ENCODE peak calls at places on chromosomes 3 and 15, in six cellular contexts. P, Q, R, Z, I and X are unnamed samples.

GRCh38 chr15:100765458-100766224 is 114.0 kb upstream of the ALDH1A3 start:
- DNase-seq in P (no peak), Q (no peak), R (peak), Z (no peak), I (no peak), X (no peak)

GRCh38 chr3:126715432-126715831 is 11.4 kb downstream of the CHCHD6 start:
- DNase-seq in P (no peak), Q (no peak), R (no peak), Z (no peak), I (no peak), X (no peak)

GRCh38 chr3:38519651-38520050 is 23.5 kb downstream of the EXOG start:
- DNase-seq in P (no peak), Q (no peak), R (no peak), Z (no peak), I (no peak), X (peak)

GRCh38 chr3:5068531-5068930 is 53.6 kb upstream of the ARL8B start:
- DNase-seq in P (no peak), Q (no peak), R (no peak), Z (no peak), I (no peak), X (no peak)

GRCh38 chr15:74317820-74318375 is 49.5 kb downstream of the CYP11A1 start:
- DNase-seq in P (peak), Q (peak), R (peak), Z (peak), I (peak), X (peak)

GRCh38 chr3:32571192-32571485 is 481 bp upstream of the DYNC1LI1 start:
- DNase-seq in P (no peak), Q (no peak), R (no peak), Z (no peak), I (no peak), X (no peak)

GRCh38 chr15:58346361-58346760 is 85.4 kb upstream of the LIPC start:
- DNase-seq in P (peak), Q (no peak), R (no peak), Z (no peak), I (peak), X (no peak)

GRCh38 chr15:25883860-25884259 is 20.7 kb upstream of the ATP10A start:
- DNase-seq in P (peak), Q (peak), R (no peak), Z (no peak), I (peak), X (peak)

GRCh38 chr15:74422723-74423442 is 10.9 kb downstream of the SEMA7A start:
- DNase-seq in P (peak), Q (peak), R (no peak), Z (no peak), I (peak), X (peak)

GRCh38 chr15:25795712-25796111 is 67.4 kb downstream of the ATP10A start:
- DNase-seq in P (no peak), Q (no peak), R (peak), Z (no peak), I (no peak), X (no peak)

DNA sequence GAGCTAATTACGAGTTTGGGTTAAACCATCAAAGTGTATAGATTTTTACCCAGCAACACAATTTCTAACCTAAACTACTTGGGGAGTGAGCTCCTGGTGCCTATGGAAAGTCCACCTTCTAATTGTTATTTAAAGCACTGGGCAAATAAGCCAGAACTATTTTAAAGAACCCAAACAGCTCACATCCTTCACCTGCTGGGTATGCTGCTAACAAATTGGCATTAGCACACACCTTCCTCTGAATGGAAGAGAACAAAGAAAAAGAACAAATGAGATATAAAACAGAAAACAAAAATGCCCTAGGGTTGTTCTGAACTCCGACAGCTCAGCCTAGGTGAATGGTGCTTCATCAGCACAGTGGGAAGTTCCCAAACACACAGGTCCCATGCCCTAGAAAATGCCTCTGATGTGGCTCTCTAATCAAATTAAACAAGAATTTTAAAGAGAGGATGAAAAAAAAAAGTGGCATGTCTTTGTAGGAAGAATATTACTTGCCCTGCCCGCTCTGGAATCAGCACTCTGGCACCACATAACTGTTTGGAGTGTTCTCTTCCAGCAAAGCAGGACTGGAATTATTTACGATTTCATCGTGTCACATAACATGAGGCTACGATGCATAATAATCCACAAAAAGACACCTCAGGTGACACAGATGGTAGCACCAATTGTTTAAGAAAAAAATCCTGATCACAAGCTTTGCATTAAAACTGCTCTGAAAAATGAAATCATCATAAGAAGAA is 334.4 kb downstream of the GBE1 start:
- DNase-seq in P (no peak), Q (no peak), R (no peak), Z (no peak), I (no peak), X (no peak)
- H3K4me3 ChIP-seq in P (no peak), Q (no peak), R (no peak), Z (no peak), I (no peak), X (no peak)

GRCh38 chr3:142990706-142991105 is 10.7 kb upstream of the U2SURP start:
- DNase-seq in P (no peak), Q (no peak), R (no peak), Z (no peak), I (no peak), X (no peak)

GRCh38 chr3:142998439-142998838 is 2.9 kb upstream of the U2SURP start:
- DNase-seq in P (no peak), Q (no peak), R (no peak), Z (no peak), I (peak), X (no peak)

GRCh38 chr3:142997330-142997729 is 4.0 kb upstream of the U2SURP start:
- DNase-seq in P (peak), Q (no peak), R (no peak), Z (no peak), I (no peak), X (no peak)

GRCh38 chr3:142992323-142992722 is 9.0 kb upstream of the U2SURP start:
- DNase-seq in P (no peak), Q (no peak), R (no peak), Z (no peak), I (no peak), X (no peak)

GRCh38 chr3:142993958-142994442 is 7.4 kb upstream of the U2SURP start:
- DNase-seq in P (peak), Q (peak), R (no peak), Z (peak), I (peak), X (peak)
- TF ChIP-seq CTCF in P (peak), Q (peak), R (peak), Z (peak), I (peak), X (peak)

GRCh38 chr3:108546692-108547091 is 36.3 kb upstream of the MYH15 start:
- DNase-seq in P (no peak), Q (no peak), R (no peak), Z (no peak), I (no peak), X (no peak)

GRCh38 chr3:108548304-108548703 is 37.9 kb upstream of the MYH15 start:
- DNase-seq in P (peak), Q (no peak), R (no peak), Z (no peak), I (peak), X (no peak)

GRCh38 chr3:108548886-108549285 is 38.5 kb upstream of the MYH15 start:
- DNase-seq in P (no peak), Q (no peak), R (no peak), Z (no peak), I (no peak), X (no peak)

GRCh38 chr3:108546249-108546648 is 35.9 kb upstream of the MYH15 start:
- DNase-seq in P (peak), Q (no peak), R (no peak), Z (no peak), I (peak), X (peak)
- H3K4me3 ChIP-seq in P (peak), Q (no peak), R (peak), Z (no peak), I (no peak), X (no peak)

GRCh38 chr3:1251282-1252060 is 158.6 kb downstream of the CNTN6 start:
- DNase-seq in P (no peak), Q (peak), R (no peak), Z (no peak), I (no peak), X (peak)
- TF ChIP-seq CTCF in P (no peak), Q (peak), R (no peak), Z (no peak), I (no peak), X (peak)

GRCh38 chr3:197308591-197308990 is 10.2 kb upstream of the DLG1 start:
- DNase-seq in P (peak), Q (no peak), R (no peak), Z (no peak), I (peak), X (peak)
- H3K4me3 ChIP-seq in P (no peak), Q (no peak), R (no peak), Z (no peak), I (no peak), X (no peak)

DNA sequence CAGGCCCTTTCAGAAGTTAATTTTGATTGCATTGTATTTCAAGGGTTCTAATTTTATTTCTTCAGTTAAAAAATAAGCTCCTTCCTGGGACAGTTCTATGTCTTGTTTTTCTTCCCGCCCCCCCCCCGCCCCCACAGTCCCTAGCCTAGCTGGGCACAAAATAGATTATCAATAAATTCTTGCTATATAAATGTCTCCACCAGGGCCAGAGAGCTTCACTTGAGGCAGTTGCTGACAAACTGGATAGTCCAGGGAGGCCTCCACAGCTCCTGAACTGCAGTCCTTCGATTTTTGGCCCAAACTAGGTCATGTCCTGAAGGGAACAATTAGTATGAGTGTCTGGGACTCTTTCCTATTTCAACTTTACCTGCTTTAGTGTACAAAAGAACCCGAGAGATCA is 9.9 kb upstream of the CSPG5 start:
- DNase-seq in P (no peak), Q (no peak), R (no peak), Z (no peak), I (no peak), X (no peak)
- TF ChIP-seq CTCF in P (no peak), Q (no peak), R (no peak), Z (no peak), I (no peak), X (no peak)

GRCh38 chr3:10993729-10994065 is 1.1 kb downstream of the SLC6A1 start:
- DNase-seq in P (no peak), Q (no peak), R (no peak), Z (no peak), I (no peak), X (no peak)
- H3K4me3 ChIP-seq in P (no peak), Q (no peak), R (peak), Z (no peak), I (no peak), X (no peak)

GRCh38 chr3:154919226-154919625 is 160.9 kb upstream of the MME start:
- DNase-seq in P (no peak), Q (no peak), R (no peak), Z (no peak), I (no peak), X (no peak)
- TF ChIP-seq CTCF in P (no peak), Q (no peak), R (no peak), Z (no peak), I (no peak), X (no peak)

GRCh38 chr15:90875549-90875981 is 7.2 kb downstream of the FURIN start:
- DNase-seq in P (no peak), Q (no peak), R (no peak), Z (no peak), I (no peak), X (no peak)

GRCh38 chr15:90873998-90874605 is 5.7 kb downstream of the FURIN start:
- DNase-seq in P (peak), Q (no peak), R (no peak), Z (peak), I (peak), X (peak)

GRCh38 chr15:90871716-90872480 is 3.5 kb downstream of the FURIN start:
- DNase-seq in P (no peak), Q (no peak), R (no peak), Z (peak), I (no peak), X (no peak)

GRCh38 chr15:90872481-90873184 is 4.2 kb downstream of the FURIN start:
- DNase-seq in P (peak), Q (peak), R (no peak), Z (peak), I (peak), X (peak)

GRCh38 chr15:90873488-90873997 is 5.2 kb downstream of the FURIN start:
- DNase-seq in P (no peak), Q (no peak), R (no peak), Z (no peak), I (no peak), X (no peak)
- H3K4me3 ChIP-seq in P (peak), Q (peak), R (no peak), Z (peak), I (peak), X (peak)

DNA sequence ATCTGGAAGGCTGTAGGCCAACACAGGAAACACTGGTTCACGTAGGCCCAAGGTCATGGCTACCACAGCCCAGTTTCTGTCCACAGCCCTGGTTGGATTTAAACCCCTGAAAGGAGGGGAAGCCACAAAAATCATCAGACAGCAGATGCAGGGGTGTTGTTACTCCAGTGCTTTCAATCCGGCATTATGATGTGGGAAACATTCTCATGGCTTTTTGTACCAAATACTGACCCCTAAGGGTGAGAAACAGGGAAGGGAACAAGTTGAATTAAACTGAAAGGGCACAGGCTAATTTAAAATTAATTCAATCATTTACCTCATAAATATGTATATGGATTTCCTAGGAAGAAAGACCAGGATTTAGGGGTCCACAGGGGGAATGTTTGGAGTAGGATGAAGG is 375.6 kb downstream of the CTNNB1 start:
- DNase-seq in P (no peak), Q (no peak), R (no peak), Z (no peak), I (peak), X (no peak)
- TF ChIP-seq CTCF in P (no peak), Q (no peak), R (no peak), Z (no peak), I (no peak), X (no peak)